ENCODE peak calls at places on chromosome 16, in six cellular contexts. K is neural progenitor cell, X is iPS DF 6.9, Y is RWPE1, Z is GM23338, Q is psoas muscle. B is an unnamed sample.
A peak's percentile ranks its signal among the peaks of the same experiment; 100 is the strongest.

GRCh38 chr16:69195371-69196029 is 8.5 kb downstream of the SNTB2 start:
- DNase-seq in Y (no peak), X (no peak), Z (no peak), Q (no peak), K (no peak), B (no peak)

GRCh38 chr16:21703156-21703555 is 39.4 kb downstream of the OTOA start:
- DNase-seq in Q (no peak), K (no peak), Z (no peak), Y (no peak), X (no peak), B (no peak)

GRCh38 chr16:53071748-53072301 is 17.0 kb downstream of the CHD9 start:
- DNase-seq in Z (no peak), Y (no peak), Q (peak; percentile 64), X (no peak), K (no peak), B (no peak)

GRCh38 chr16:87835882-87836331 is 33.4 kb downstream of the SLC7A5 start:
- DNase-seq in Z (no peak), K (no peak), X (no peak), Y (no peak), Q (no peak), B (peak; percentile 60)

GRCh38 chr16:89315791-89316581 is 98.5 kb downstream of the ZNF778 start:
- DNase-seq in K (no peak), Z (no peak), Y (peak; percentile 76), Q (no peak), X (no peak), B (peak; percentile 59)

GRCh38 chr16:26599786-26600107 is 467.0 kb upstream of the C16orf82 start:
- DNase-seq in Y (no peak), X (no peak), Q (no peak), K (no peak), Z (no peak), B (no peak)

GRCh38 chr16:11534262-11534661 is 52.5 kb downstream of the LITAF start:
- DNase-seq in K (no peak), Q (no peak), Y (no peak), X (no peak), Z (no peak), B (no peak)

GRCh38 chr16:5041604-5042133 is 7.9 kb upstream of the NAGPA start:
- DNase-seq in X (no peak), Z (no peak), Q (no peak), K (no peak), Y (peak; percentile 54), B (peak; percentile 19)

GRCh38 chr16:60203525-60204124 is 1469.5 kb upstream of the GOT2 start:
- DNase-seq in X (no peak), Q (no peak), Y (peak; percentile 5), K (peak; percentile 26), Z (peak; percentile 61), B (no peak)

GRCh38 chr16:85151603-85152413 is 39.5 kb upstream of the CIBAR2 start:
- DNase-seq in X (no peak), K (no peak), Y (peak; percentile 91), Z (no peak), Q (peak; percentile 80), B (no peak)

GRCh38 chr16:24046442-24046841 is 209.7 kb upstream of the CACNG3 start:
- DNase-seq in X (no peak), K (peak; percentile 64), Q (no peak), Z (peak; percentile 72), Y (no peak), B (no peak)

GRCh38 chr16:58492735-58493134 is 7.2 kb upstream of the NDRG4 start:
- DNase-seq in Z (peak; percentile 60), X (no peak), K (peak; percentile 54), Y (no peak), Q (no peak), B (no peak)

GRCh38 chr16:1054660-1055556 is 17.6 kb upstream of the SSTR5 start:
- DNase-seq in K (peak; percentile 92), Q (peak; percentile 66), X (no peak), Z (peak; percentile 91), Y (peak; percentile 50), B (peak; percentile 43)

GRCh38 chr16:12459401-12459791 is 344.3 kb downstream of the CPPED1 start:
- DNase-seq in Z (no peak), Q (peak; percentile 35), Y (no peak), K (no peak), X (no peak), B (peak; percentile 82)

GRCh38 chr16:78579020-78579419 is 479.6 kb downstream of the WWOX start:
- DNase-seq in Z (no peak), X (no peak), K (no peak), Y (no peak), Q (no peak), B (no peak)

GRCh38 chr16:5070431-5071186 is 1.0 kb upstream of the ALG1 start:
- DNase-seq in K (no peak), Z (no peak), Q (no peak), Y (no peak), X (no peak), B (no peak)

GRCh38 chr16:974001-974601 is 3.3 kb upstream of the LMF1 start:
- DNase-seq in X (no peak), Q (no peak), Y (no peak), K (no peak), Z (no peak), B (peak; percentile 80)

GRCh38 chr16:4141604-4142003 is 25.4 kb upstream of the ADCY9 start:
- DNase-seq in X (no peak), Z (no peak), K (no peak), Y (no peak), Q (no peak), B (no peak)

GRCh38 chr16:66940236-66940635 is 4.9 kb downstream of the CES2 start:
- DNase-seq in Q (no peak), X (no peak), Y (no peak), K (no peak), Z (no peak), B (no peak)

GRCh38 chr16:85157813-85158701 is 45.8 kb upstream of the CIBAR2 start:
- DNase-seq in Z (peak; percentile 93), Y (no peak), X (peak; percentile 74), K (peak; percentile 83), Q (no peak), B (peak; percentile 55)

GRCh38 chr16:21646091-21646490 is 6.3 kb downstream of the IGSF6 start:
- DNase-seq in Z (no peak), X (no peak), K (no peak), Y (no peak), Q (no peak), B (no peak)

GRCh38 chr16:87713469-87714229 is 52.1 kb downstream of the KLHDC4 start:
- DNase-seq in Z (no peak), X (no peak), K (no peak), Y (no peak), Q (no peak), B (peak; percentile 46)

GRCh38 chr16:76190480-76190879 is 86.7 kb upstream of the CNTNAP4 start:
- DNase-seq in Y (no peak), Z (no peak), K (no peak), Q (no peak), X (no peak), B (no peak)

GRCh38 chr16:76193851-76194620 is 83.2 kb upstream of the CNTNAP4 start:
- DNase-seq in Q (no peak), Y (no peak), X (no peak), Z (no peak), K (no peak), B (no peak)

GRCh38 chr16:76195648-76196047 is 81.6 kb upstream of the CNTNAP4 start:
- DNase-seq in X (no peak), Y (no peak), Q (no peak), Z (no peak), K (no peak), B (no peak)

GRCh38 chr16:76197925-76198324 is 79.3 kb upstream of the CNTNAP4 start:
- DNase-seq in K (no peak), X (no peak), Z (no peak), Q (no peak), Y (no peak), B (no peak)

DNA sequence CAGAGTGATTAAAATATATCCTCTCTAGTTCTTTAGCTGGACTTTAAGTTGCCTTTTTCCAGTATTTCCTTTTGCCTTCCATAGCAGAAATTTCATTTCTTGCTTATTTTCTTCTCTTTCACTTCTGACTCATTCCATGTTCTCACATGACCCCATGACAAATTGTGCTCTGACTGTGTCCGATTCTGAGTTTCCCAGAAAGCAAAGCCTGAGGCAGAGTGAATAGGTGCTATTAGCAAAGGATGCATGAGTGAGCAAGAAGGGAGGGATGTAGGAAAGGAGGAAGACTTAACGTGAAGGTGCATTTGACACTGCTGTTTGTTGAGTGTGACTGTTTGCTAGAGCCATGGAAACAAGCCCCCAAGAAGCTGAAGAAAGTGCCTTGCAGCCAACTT is 82.6 kb upstream of the CNTNAP4 start:
- DNase-seq in Z (no peak), Q (no peak), Y (peak; percentile 55), K (no peak), X (no peak), B (no peak)
- H3K27ac ChIP-seq in Z (no peak overlapping the region), Q (no peak overlapping the region), Y (peak overlapping the region; percentile 48), K (no peak overlapping the region), X (no peak overlapping the region), B (peak overlapping the region; percentile 19)

GRCh38 chr16:15971435-15971805 is 22.0 kb downstream of the ABCC1 start:
- DNase-seq in K (no peak), Q (no peak), Y (no peak), X (no peak), Z (peak; percentile 67), B (no peak)
- H3K27ac ChIP-seq in K (no peak overlapping the region), Q (no peak overlapping the region), Y (no peak overlapping the region), X (no peak overlapping the region), Z (peak overlapping the region; percentile 95), B (no peak overlapping the region)

GRCh38 chr16:49440156-49441065 is 66.8 kb downstream of the C16orf78 start:
- DNase-seq in Q (no peak), Y (no peak), K (peak; percentile 33), Z (no peak), X (no peak), B (no peak)
- H3K27ac ChIP-seq in Q (no peak overlapping the region), Y (no peak overlapping the region), K (no peak overlapping the region), Z (no peak overlapping the region), X (no peak overlapping the region), B (peak overlapping the region; percentile 45)

GRCh38 chr16:70746708-70747424 is 54.1 kb downstream of the VAC14 start:
- DNase-seq in Z (no peak), Y (peak; percentile 90), X (no peak), Q (peak; percentile 77), K (no peak), B (peak; percentile 84)

GRCh38 chr16:70747703-70748631 is 53.0 kb downstream of the VAC14 start:
- DNase-seq in X (no peak), Y (peak; percentile 42), K (no peak), Q (peak; percentile 44), Z (no peak), B (peak; percentile 70)

GRCh38 chr16:70744366-70744765 is 56.6 kb downstream of the VAC14 start:
- DNase-seq in Z (no peak), Q (no peak), K (no peak), X (no peak), Y (no peak), B (no peak)

GRCh38 chr16:70745536-70746025 is 55.4 kb downstream of the VAC14 start:
- DNase-seq in Y (no peak), Z (no peak), Q (no peak), K (no peak), X (no peak), B (no peak)

DNA sequence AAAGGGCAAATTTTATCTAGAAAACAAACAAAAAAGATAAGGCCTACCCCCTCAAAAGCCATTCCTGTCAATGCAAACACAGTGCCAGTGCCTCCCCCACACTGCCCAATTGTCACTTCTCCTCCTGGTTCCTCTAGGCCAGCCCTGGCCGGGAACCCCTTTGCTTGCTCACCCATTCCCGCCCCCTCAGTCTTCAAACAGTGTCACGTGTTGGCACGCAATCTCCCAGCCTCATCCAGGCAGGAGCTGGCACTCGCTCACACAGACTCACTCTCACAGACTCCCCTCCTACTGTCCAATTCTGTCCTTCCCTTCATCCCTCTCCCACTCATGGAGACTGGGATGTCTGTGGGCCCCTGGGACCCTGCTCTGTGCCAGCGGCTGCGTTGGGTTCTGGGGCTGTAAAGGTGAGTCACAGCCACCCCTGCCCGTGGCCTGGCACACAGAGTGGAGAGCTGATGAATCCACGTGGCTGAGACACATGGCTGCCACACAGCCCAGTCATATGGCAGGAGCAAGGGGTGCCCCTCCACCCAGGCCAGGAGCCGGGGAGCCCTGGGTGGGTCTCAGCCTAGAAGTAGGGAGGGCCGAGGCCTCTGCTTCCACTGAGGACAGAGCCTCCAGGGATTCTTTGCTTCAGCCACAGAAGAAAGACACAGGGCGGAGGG is 54.8 kb downstream of the VAC14 start:
- DNase-seq in K (no peak), Q (peak; percentile 85), Z (no peak), Y (peak; percentile 68), X (no peak), B (peak; percentile 84)
- H3K27ac ChIP-seq in K (no peak overlapping the region), Q (peak overlapping the region; percentile 82), Z (no peak overlapping the region), Y (peak overlapping the region; percentile 95), X (no peak overlapping the region), B (peak overlapping the region; percentile 83)

B was measured in left lung.